ENCODE peak calls at places on chromosomes 16 and 17, in six cellular contexts. One of them, this sample, is unnamed.

GRCh38 chr17:5644065-5644464 is 59.8 kb upstream of the NLRP1 start:
- DNase-seq in ELR: no peak
- DNase-seq in activated naive CD4-positive, alpha-beta T cell: no peak
- DNase-seq in C1 segment of cervical spinal cord: no peak
- DNase-seq in AG08395: no peak
- DNase-seq in neural crest cell: no peak
- DNase-seq in this sample: no peak

GRCh38 chr16:54355251-54355650 is 68.7 kb upstream of the IRX3 start:
- DNase-seq in ELR: peak
- DNase-seq in activated naive CD4-positive, alpha-beta T cell: no peak
- DNase-seq in C1 segment of cervical spinal cord: no peak
- DNase-seq in neural crest cell: no peak
- DNase-seq in AG08395: peak
- DNase-seq in this sample: no peak

GRCh38 chr16:85851034-85851780 is 47.8 kb upstream of the IRF8 start:
- DNase-seq in ELR: no peak
- DNase-seq in C1 segment of cervical spinal cord: no peak
- DNase-seq in neural crest cell: no peak
- DNase-seq in AG08395: no peak
- DNase-seq in activated naive CD4-positive, alpha-beta T cell: no peak
- DNase-seq in this sample: no peak

GRCh38 chr17:67293251-67294203 is 48.5 kb upstream of the HELZ start:
- DNase-seq in neural crest cell: peak
- DNase-seq in activated naive CD4-positive, alpha-beta T cell: peak
- DNase-seq in AG08395: peak
- DNase-seq in C1 segment of cervical spinal cord: peak
- DNase-seq in ELR: peak
- DNase-seq in this sample: peak

GRCh38 chr17:76080207-76080933 is 1.4 kb downstream of the ZACN start:
- DNase-seq in activated naive CD4-positive, alpha-beta T cell: no peak
- DNase-seq in neural crest cell: no peak
- DNase-seq in AG08395: no peak
- DNase-seq in C1 segment of cervical spinal cord: no peak
- DNase-seq in ELR: no peak
- DNase-seq in this sample: no peak

GRCh38 chr16:89619880-89620279 is 6.4 kb downstream of the DPEP1 start:
- DNase-seq in activated naive CD4-positive, alpha-beta T cell: no peak
- DNase-seq in neural crest cell: no peak
- DNase-seq in AG08395: peak
- DNase-seq in ELR: no peak
- DNase-seq in C1 segment of cervical spinal cord: no peak
- DNase-seq in this sample: no peak

GRCh38 chr16:83733301-83733700 is 74.5 kb upstream of the HSBP1 start:
- DNase-seq in AG08395: no peak
- DNase-seq in ELR: no peak
- DNase-seq in C1 segment of cervical spinal cord: no peak
- DNase-seq in activated naive CD4-positive, alpha-beta T cell: no peak
- DNase-seq in neural crest cell: no peak
- DNase-seq in this sample: no peak

GRCh38 chr16:56970934-56971767 is 9.4 kb downstream of the CETP start:
- DNase-seq in neural crest cell: no peak
- DNase-seq in activated naive CD4-positive, alpha-beta T cell: no peak
- DNase-seq in ELR: peak
- DNase-seq in C1 segment of cervical spinal cord: no peak
- DNase-seq in AG08395: peak
- DNase-seq in this sample: no peak

GRCh38 chr16:49499018-49499785 is 125.6 kb downstream of the C16orf78 start:
- DNase-seq in C1 segment of cervical spinal cord: no peak
- DNase-seq in ELR: no peak
- DNase-seq in neural crest cell: no peak
- DNase-seq in AG08395: no peak
- DNase-seq in activated naive CD4-positive, alpha-beta T cell: no peak
- DNase-seq in this sample: no peak

This sample was measured in caudate nucleus.